ENCODE peak calls at places on chromosomes 4 and X, in eight cellular contexts. X is GM20000; T is activated CD4-positive, alpha-beta T cell treated with anti-CD3 and anti-CD28 coated beads, Interleukin-2, amount 10 ng/mL, durations not matched to agents 7 days and 5 days; Z is HTR-8/SVneo; J is stimulated activated CD4-positive, alpha-beta T cell treated with anti-CD3 and anti-CD28 coated beads, Interleukin-2, amount 100 ng/mL, for 48 hours; Q is CD8-positive, alpha-beta memory T cell; U is T47D; I is Calu3. V is an unnamed sample.

GRCh38 chr4:140684314-140684713 is 71.9 kb downstream of the TBC1D9 start:
- DNase-seq in Z (no peak), Q (no peak), U (no peak), I (no peak), T (no peak), J (no peak), X (no peak), V (no peak)

GRCh38 chr4:8350841-8351461 is 81.4 kb downstream of the HTRA3 start:
- DNase-seq in J (no peak), X (no peak), Q (no peak), T (no peak), Z (no peak), I (no peak), U (no peak), V (no peak)

GRCh38 chrX:140172401-140172800 is 207.1 kb upstream of the CXorf66 start:
- DNase-seq in T (no peak), Z (no peak), X (no peak), J (no peak), U (no peak), Q (no peak), I (no peak), V (no peak)

GRCh38 chr4:133865606-133866327 is 335.8 kb downstream of the PABPC4L start:
- DNase-seq in Z (peak; percentile 54), T (no peak), J (no peak), Q (no peak), X (no peak), U (no peak), I (peak; percentile 38), V (peak; percentile 40)

GRCh38 chr4:121950680-121951569 is 935 bp downstream of the TRPC3 start:
- DNase-seq in X (peak; percentile 65), U (no peak), Q (peak; percentile 6), I (no peak), Z (peak; percentile 30), J (peak; percentile 13), T (peak; percentile 12), V (peak; percentile 46)

GRCh38 chr4:168631241-168632151 is 134.6 kb downstream of the PALLD start:
- DNase-seq in X (peak; percentile 14), Z (peak; percentile 50), T (no peak), U (peak; percentile 35), Q (no peak), J (peak; percentile 8), I (peak; percentile 64), V (peak; percentile 51)

GRCh38 chr4:14025093-14025492 is 397.6 kb upstream of the BOD1L1 start:
- DNase-seq in X (no peak), I (no peak), J (no peak), Z (no peak), Q (no peak), T (no peak), U (no peak), V (no peak)

GRCh38 chr4:16967722-16968121 is 69.3 kb upstream of the LDB2 start:
- DNase-seq in I (no peak), T (no peak), J (no peak), U (no peak), Q (no peak), X (no peak), Z (no peak), V (peak; percentile 21)

GRCh38 chr4:105352826-105353225 is 121.0 kb downstream of the PPA2 start:
- DNase-seq in Z (no peak), U (no peak), J (no peak), I (no peak), X (peak; percentile 14), T (no peak), Q (no peak), V (no peak)

GRCh38 chrX:119605398-119605738 is 856 bp downstream of the NKRF start:
- DNase-seq in Q (no peak), I (peak; percentile 7), T (no peak), J (no peak), X (no peak), Z (no peak), U (no peak), V (no peak)

GRCh38 chrX:1717326-1717725 is 102.5 kb downstream of the ASMT start:
- DNase-seq in U (no peak), Q (no peak), J (no peak), X (no peak), I (no peak), T (no peak), Z (no peak), V (no peak)

GRCh38 chr4:74886490-74886889 is 46.4 kb upstream of the PARM1 start:
- DNase-seq in I (no peak), U (no peak), T (no peak), Q (no peak), J (no peak), X (no peak), Z (peak; percentile 1), V (no peak)

GRCh38 chr4:73599182-73599581 is 21.1 kb downstream of the RASSF6 start:
- DNase-seq in Z (peak; percentile 4), U (no peak), Q (no peak), J (no peak), T (no peak), X (no peak), I (peak; percentile 67), V (no peak)

GRCh38 chrX:40154229-40154852 is 56.6 kb upstream of the BCOR start:
- DNase-seq in Q (no peak), U (no peak), X (peak; percentile 28), I (no peak), J (no peak), T (no peak), Z (no peak), V (peak; percentile 69)

GRCh38 chr4:7938513-7939376 is 916 bp downstream of the AFAP1 start:
- DNase-seq in T (no peak), Z (no peak), I (peak; percentile 14), J (no peak), Q (no peak), U (no peak), X (no peak), V (peak; percentile 76)

GRCh38 chr4:183504064-183504929 is 561 bp upstream of the ING2 start:
- DNase-seq in T (peak; percentile 99), Z (peak; percentile 93), U (peak; percentile 81), X (peak; percentile 98), I (peak; percentile 98), J (peak; percentile 98), Q (peak; percentile 99), V (peak; percentile 97)

GRCh38 chr4:153471691-153472080 is 5.5 kb downstream of the TMEM131L start:
- DNase-seq in U (no peak), Q (peak; percentile 63), T (peak; percentile 45), I (no peak), X (no peak), J (no peak), Z (no peak), V (no peak)

GRCh38 chrX:33194876-33195433 is 16.4 kb downstream of the DMD start:
- DNase-seq in U (no peak), I (no peak), Q (no peak), J (no peak), Z (no peak), T (no peak), X (no peak), V (no peak)

GRCh38 chr4:87622303-87622702 is 14.0 kb downstream of the DSPP start:
- DNase-seq in Z (no peak), X (no peak), I (no peak), T (no peak), J (no peak), U (no peak), Q (no peak), V (no peak)

GRCh38 chrX:19593684-19594083 is 78.4 kb upstream of the MAP3K15 start:
- DNase-seq in Q (peak; percentile 24), U (peak; percentile 12), I (peak; percentile 29), J (no peak), Z (peak; percentile 18), T (peak; percentile 39), X (peak; percentile 4), V (peak; percentile 32)

GRCh38 chrX:1392376-1393130 is 640 bp upstream of the SLC25A6 start:
- DNase-seq in J (peak; percentile 52), Z (peak; percentile 44), U (peak; percentile 37), I (peak; percentile 53), T (no peak), X (peak; percentile 83), Q (no peak), V (peak; percentile 71)

GRCh38 chr4:25320374-25321172 is 8.0 kb downstream of the ZCCHC4 start:
- DNase-seq in I (no peak), Q (no peak), X (no peak), J (no peak), U (no peak), Z (no peak), T (no peak), V (no peak)

GRCh38 chrX:87525771-87526229 is 8.2 kb downstream of the KLHL4 start:
- DNase-seq in T (no peak), U (no peak), Z (no peak), I (no peak), X (no peak), J (no peak), Q (no peak), V (no peak)

GRCh38 chr4:182231080-182231479 is 12.1 kb upstream of the TENM3 start:
- DNase-seq in Q (no peak), X (no peak), I (no peak), Z (no peak), U (no peak), T (no peak), J (no peak), V (no peak)

GRCh38 chr4:112234952-112235609 is 3.5 kb downstream of the AP1AR start:
- DNase-seq in I (peak; percentile 58), T (peak; percentile 71), J (peak; percentile 47), X (peak; percentile 52), Z (peak; percentile 60), Q (peak; percentile 38), U (peak; percentile 30), V (peak; percentile 69)

GRCh38 chr4:120218981-120219380 is 152.3 kb upstream of the MAD2L1 start:
- DNase-seq in U (no peak), T (no peak), Q (no peak), J (no peak), Z (no peak), X (no peak), I (no peak), V (no peak)

GRCh38 chr4:27176400-27176799 is 315.8 kb downstream of the STIM2 start:
- DNase-seq in Q (no peak), I (peak; percentile 53), U (no peak), J (no peak), X (no peak), T (no peak), Z (peak; percentile 11), V (no peak)

GRCh38 chr4:10054571-10055041 is 33.3 kb upstream of the SLC2A9 start:
- DNase-seq in T (no peak), X (no peak), U (no peak), I (no peak), J (no peak), Q (no peak), Z (no peak), V (no peak)

GRCh38 chrX:109624022-109624421 is 950 bp downstream of the KCNE5 start:
- DNase-seq in U (no peak), X (no peak), Q (no peak), Z (no peak), J (no peak), I (no peak), T (no peak), V (no peak)